ENCODE peak calls at places on chromosomes 12 and 14, in seven cellular contexts. R is Karpas-422; L is effector memory CD4-positive, alpha-beta T cell; U is GM23338; E is lower lobe of right lung; B is aorta; W is A549. J is an unnamed sample.

GRCh38 chr12:10559241-10559640 is 53.6 kb downstream of the EIF2S3B start:
- DNase-seq in L (no peak), U (no peak), R (no peak), W (no peak), E (no peak), B (no peak), J (no peak)

GRCh38 chr14:91511014-91511466 is 930 bp upstream of the PPP4R3A start:
- DNase-seq in W (peak; percentile 55), L (no peak), B (no peak), R (peak; percentile 64), U (peak; percentile 43), E (no peak), J (no peak)

GRCh38 chr12:52204095-52204930 is 12.5 kb upstream of the KRT80 start:
- DNase-seq in U (no peak), R (no peak), E (peak; percentile 44), W (no peak), B (peak; percentile 29), L (no peak), J (no peak)

GRCh38 chr14:61927521-61927920 is 165.3 kb downstream of the SNAPC1 start:
- DNase-seq in W (peak; percentile 4), R (peak; percentile 69), B (no peak), E (no peak), L (no peak), U (peak; percentile 53), J (no peak)

GRCh38 chr12:24838531-24838950 is 110.4 kb downstream of the BCAT1 start:
- DNase-seq in B (peak; percentile 50), W (no peak), R (no peak), E (no peak), L (no peak), U (no peak), J (no peak)

GRCh38 chr14:71400821-71401447 is 493.7 kb downstream of the PCNX1 start:
- DNase-seq in U (no peak), L (no peak), E (no peak), R (no peak), W (no peak), B (no peak), J (no peak)

GRCh38 chr14:52259452-52259851 is 8.0 kb upstream of the PTGDR start:
- DNase-seq in W (no peak), R (no peak), U (no peak), L (no peak), E (no peak), B (no peak), J (no peak)

GRCh38 chr14:58947816-58948440 is 240.5 kb upstream of the DAAM1 start:
- DNase-seq in R (peak; percentile 60), W (peak; percentile 37), E (no peak), B (no peak), U (peak; percentile 68), L (no peak), J (no peak)

GRCh38 chr14:104800600-104801283 is at the start of gene ZBTB42:
- DNase-seq in R (peak; percentile 75), L (peak; percentile 69), U (peak; percentile 74), B (peak; percentile 75), E (peak; percentile 93), W (no peak), J (peak; percentile 77)

GRCh38 chr14:48536318-48536717 is 860.9 kb upstream of the MDGA2 start:
- DNase-seq in E (no peak), U (peak; percentile 87), W (peak; percentile 1), B (no peak), L (no peak), R (peak; percentile 54), J (no peak)

GRCh38 chr12:109861689-109862314 is 18.5 kb downstream of the GLTP start:
- DNase-seq in L (no peak), W (no peak), R (no peak), E (no peak), B (no peak), U (no peak), J (no peak)

GRCh38 chr12:92020983-92021664 is 124.5 kb downstream of the BTG1 start:
- DNase-seq in W (no peak), E (no peak), L (no peak), U (peak; percentile 9), R (no peak), B (no peak), J (no peak)

GRCh38 chr14:21476526-21476924 is 234 bp downstream of the RAB2B start:
- DNase-seq in B (peak; percentile 89), W (no peak), R (no peak), L (peak; percentile 83), U (no peak), E (peak; percentile 93), J (no peak)

GRCh38 chr12:121805171-121805687 is 1.4 kb downstream of the SETD1B start:
- DNase-seq in E (no peak), B (peak; percentile 49), U (no peak), R (peak; percentile 45), W (peak; percentile 70), L (no peak), J (peak; percentile 29)

GRCh38 chr12:119780786-119781434 is 96.2 kb downstream of the CIT start:
- DNase-seq in B (no peak), W (peak; percentile 57), L (no peak), U (peak; percentile 73), E (no peak), R (peak; percentile 65), J (no peak)

GRCh38 chr14:42428996-42429395 is 822.3 kb downstream of the LRFN5 start:
- DNase-seq in B (no peak), R (peak; percentile 77), W (no peak), E (no peak), L (no peak), U (no peak), J (no peak)

GRCh38 chr12:122865268-122866231 is 30.3 kb downstream of the HIP1R start:
- DNase-seq in E (peak; percentile 63), U (peak; percentile 58), W (peak; percentile 64), B (peak; percentile 49), L (no peak), R (peak; percentile 80), J (no peak)

GRCh38 chr14:98187302-98187701 is 1084.7 kb downstream of the BCL11B start:
- DNase-seq in R (no peak), B (no peak), W (no peak), L (no peak), U (no peak), E (no peak), J (no peak)

GRCh38 chr12:20716037-20716436 is 20.9 kb downstream of the SLCO1C1 start:
- DNase-seq in B (no peak), R (no peak), E (no peak), U (peak; percentile 80), W (peak; percentile 10), L (no peak), J (no peak)

DNA sequence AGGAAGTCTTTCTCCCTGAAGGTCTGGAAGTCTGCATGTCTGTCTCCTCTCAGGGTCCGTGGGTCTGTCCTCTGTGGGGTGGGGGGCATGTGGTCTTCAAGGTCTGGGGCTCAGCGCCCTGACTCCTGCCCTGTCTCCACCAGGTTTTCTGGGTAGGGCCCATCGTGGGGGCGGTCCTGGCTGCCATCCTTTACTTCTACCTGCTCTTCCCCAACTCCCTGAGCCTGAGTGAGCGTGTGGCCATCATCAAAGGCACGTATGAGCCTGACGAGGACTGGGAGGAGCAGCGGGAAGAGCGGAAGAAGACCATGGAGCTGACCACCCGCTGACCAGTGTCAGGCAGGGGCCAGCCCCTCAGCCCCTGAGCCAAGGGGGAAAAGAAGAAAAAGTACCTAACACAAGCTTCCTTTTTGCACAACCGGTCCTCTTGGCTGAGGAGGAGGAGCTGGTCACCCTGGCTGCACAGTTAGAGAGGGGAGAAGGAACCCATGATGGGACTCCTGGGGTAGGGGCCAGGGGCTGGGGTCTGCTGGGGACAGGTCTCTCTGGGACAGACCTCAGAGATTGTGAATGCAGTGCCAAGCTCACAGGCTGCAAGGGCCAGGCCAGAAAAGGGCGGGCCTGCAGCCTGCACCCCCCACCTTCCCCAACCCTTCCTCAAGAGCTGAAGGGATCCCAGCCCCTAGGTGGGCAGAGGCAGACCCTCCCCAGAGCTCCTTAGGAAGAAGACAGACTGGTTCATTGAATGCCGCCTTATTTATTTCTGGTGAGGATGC is 3.4 kb downstream of the AQP5 start:
- DNase-seq in U (no peak), E (no peak), L (no peak), W (no peak), B (no peak), R (peak; percentile 59), J (no peak)
- H3K4me1 ChIP-seq in U (peaks cover 8% of the 10 kb centered on the region), E (peaks cover 23% of the 10 kb centered on the region), L (peaks cover 13% of the 10 kb centered on the region), W (peaks cover 22% of the 10 kb centered on the region), B (no peaks in the 10 kb centered on the region), R (peaks cover 77% of the 10 kb centered on the region), J (peaks cover 10% of the 10 kb centered on the region)

DNA sequence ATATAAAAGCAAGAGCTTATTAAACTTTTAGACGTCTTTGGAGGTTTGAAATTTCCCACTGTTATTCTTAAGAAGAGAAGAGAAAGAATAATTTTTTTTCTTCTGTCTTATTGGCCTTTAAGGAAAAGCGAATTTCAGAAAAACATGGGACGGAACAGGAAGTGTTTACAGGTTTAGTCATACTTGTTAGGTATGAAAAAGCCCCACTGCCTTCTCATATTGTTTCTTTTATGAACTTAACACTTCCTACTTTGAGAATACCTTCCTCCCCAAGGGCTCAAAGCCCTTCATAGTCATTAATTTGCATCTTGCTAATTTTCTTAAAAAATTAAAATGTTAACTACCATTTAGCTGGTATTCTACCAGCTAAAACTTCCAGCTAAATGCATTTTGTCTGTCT is 82.0 kb downstream of the ETV6 start:
- DNase-seq in B (no peak), R (no peak), U (no peak), W (peak; percentile 21), L (no peak), E (no peak), J (peak; percentile 9)
- H3K27ac ChIP-seq in B (peak overlapping the region; percentile 74), R (no peak overlapping the region), U (no peak overlapping the region), W (peak overlapping the region; percentile 48), L (peak overlapping the region; percentile 63), E (peak overlapping the region; percentile 68), J (peak overlapping the region; percentile 55)

DNA sequence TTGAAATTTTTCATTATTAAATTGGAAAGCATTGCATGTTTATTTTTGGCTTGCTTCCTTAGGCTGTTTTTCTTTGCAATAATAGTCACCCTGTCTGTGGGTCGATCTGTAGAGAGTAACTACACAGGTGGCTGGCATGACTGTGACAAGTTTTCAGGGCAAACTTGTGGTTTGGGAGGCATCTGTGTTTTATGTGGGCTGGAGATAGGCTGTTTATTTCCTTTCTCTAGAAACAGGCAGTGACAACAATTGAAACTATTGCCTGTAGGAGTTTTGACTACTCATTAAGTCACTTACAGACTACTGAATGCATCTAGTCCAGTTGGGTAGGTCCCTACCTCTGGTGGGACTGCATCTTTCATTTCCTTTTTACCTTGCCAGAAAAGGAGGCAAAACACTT is 155.6 kb downstream of the DYRK2 start:
- DNase-seq in W (no peak), U (no peak), L (peak; percentile 12), B (no peak), R (no peak), E (no peak), J (peak; percentile 67)
- H3K4me1 ChIP-seq in W (peaks cover 3% of the 10 kb centered on the region), U (peaks cover 18% of the 10 kb centered on the region), L (peaks cover 23% of the 10 kb centered on the region), B (no peaks in the 10 kb centered on the region), R (peaks cover 20% of the 10 kb centered on the region), E (no peaks in the 10 kb centered on the region), J (peaks cover 31% of the 10 kb centered on the region)

GRCh38 chr14:93978735-93979134 is 2.4 kb upstream of the ASB2 start:
- DNase-seq in E (no peak), U (no peak), L (no peak), B (no peak), R (no peak), W (no peak), J (no peak)

GRCh38 chr14:93975791-93976476 is 436 bp downstream of the ASB2 start:
- DNase-seq in B (no peak), L (no peak), R (peak; percentile 94), U (no peak), W (no peak), E (no peak), J (peak; percentile 40)

GRCh38 chr14:93977790-93978581 is 1.6 kb upstream of the ASB2 start:
- DNase-seq in E (no peak), R (peak; percentile 90), U (no peak), W (no peak), B (no peak), L (peak; percentile 55), J (peak; percentile 89)

GRCh38 chr14:93976477-93977057 is at the start of gene ASB2:
- DNase-seq in U (no peak), R (peak; percentile 69), L (no peak), E (no peak), B (no peak), W (no peak), J (no peak)

GRCh38 chr14:93977171-93977570 is 801 bp upstream of the ASB2 start:
- DNase-seq in W (no peak), U (no peak), R (no peak), E (no peak), B (no peak), L (no peak), J (no peak)
- H3K27ac ChIP-seq in W (no peak overlapping the region), U (no peak overlapping the region), R (no peak overlapping the region), E (no peak overlapping the region), B (peak overlapping the region; percentile 86), L (no peak overlapping the region), J (no peak overlapping the region)

J was measured in CD4-positive, alpha-beta memory T cell.